ENCODE peak calls at places on chromosome 21, in nine cellular contexts. One of them, this sample, is unnamed.

GRCh38 chr21:15006594-15007230 is 58.1 kb downstream of the NRIP1 start:
- DNase-seq in left ventricle myocardium superior: no peak
- DNase-seq in astrocyte of the hippocampus: no peak
- DNase-seq in lung microvascular endothelial cell: no peak
- DNase-seq in pulmonary artery endothelial cell: no peak
- DNase-seq in heart right ventricle: no peak
- DNase-seq in NCI-H524: no peak
- DNase-seq in stimulated activated CD8-positive, alpha-beta memory T cell treated with anti-CD3 and anti-CD28 coated beads, Interleukin-12 subunit alpha, Interleukin-12 subunit beta, amount 100 ng/mL, for 1 hour: no peak
- DNase-seq in DMS53: no peak
- DNase-seq in this sample: no peak

GRCh38 chr21:28602581-28602980 is 390.1 kb downstream of the LTN1 start:
- DNase-seq in left ventricle myocardium superior: no peak
- DNase-seq in pulmonary artery endothelial cell: no peak
- DNase-seq in astrocyte of the hippocampus: no peak
- DNase-seq in stimulated activated CD8-positive, alpha-beta memory T cell treated with anti-CD3 and anti-CD28 coated beads, Interleukin-12 subunit alpha, Interleukin-12 subunit beta, amount 100 ng/mL, for 1 hour: no peak
- DNase-seq in NCI-H524: no peak
- DNase-seq in DMS53: no peak
- DNase-seq in lung microvascular endothelial cell: no peak
- DNase-seq in heart right ventricle: no peak
- DNase-seq in this sample: no peak

GRCh38 chr21:39071623-39072214 is 111.5 kb downstream of the PSMG1 start:
- DNase-seq in stimulated activated CD8-positive, alpha-beta memory T cell treated with anti-CD3 and anti-CD28 coated beads, Interleukin-12 subunit alpha, Interleukin-12 subunit beta, amount 100 ng/mL, for 1 hour: no peak
- DNase-seq in left ventricle myocardium superior: no peak
- DNase-seq in lung microvascular endothelial cell: no peak
- DNase-seq in NCI-H524: no peak
- DNase-seq in pulmonary artery endothelial cell: no peak
- DNase-seq in DMS53: no peak
- DNase-seq in heart right ventricle: no peak
- DNase-seq in astrocyte of the hippocampus: peak
- DNase-seq in this sample: no peak

GRCh38 chr21:29343517-29343916 is 44.8 kb downstream of the BACH1 start:
- DNase-seq in DMS53: no peak
- DNase-seq in NCI-H524: no peak
- DNase-seq in pulmonary artery endothelial cell: peak
- DNase-seq in stimulated activated CD8-positive, alpha-beta memory T cell treated with anti-CD3 and anti-CD28 coated beads, Interleukin-12 subunit alpha, Interleukin-12 subunit beta, amount 100 ng/mL, for 1 hour: no peak
- DNase-seq in lung microvascular endothelial cell: peak
- DNase-seq in astrocyte of the hippocampus: peak
- DNase-seq in heart right ventricle: no peak
- DNase-seq in left ventricle myocardium superior: no peak
- DNase-seq in this sample: no peak

GRCh38 chr21:45543710-45544448 is 1.6 kb upstream of the SLC19A1 start:
- DNase-seq in stimulated activated CD8-positive, alpha-beta memory T cell treated with anti-CD3 and anti-CD28 coated beads, Interleukin-12 subunit alpha, Interleukin-12 subunit beta, amount 100 ng/mL, for 1 hour: no peak
- DNase-seq in lung microvascular endothelial cell: no peak
- DNase-seq in astrocyte of the hippocampus: no peak
- DNase-seq in pulmonary artery endothelial cell: no peak
- DNase-seq in heart right ventricle: no peak
- DNase-seq in DMS53: no peak
- DNase-seq in NCI-H524: no peak
- DNase-seq in left ventricle myocardium superior: peak
- DNase-seq in this sample: no peak

GRCh38 chr21:45768011-45768740 is 124.7 kb downstream of the PCBP3 start:
- DNase-seq in astrocyte of the hippocampus: peak
- DNase-seq in lung microvascular endothelial cell: no peak
- DNase-seq in NCI-H524: no peak
- DNase-seq in left ventricle myocardium superior: no peak
- DNase-seq in DMS53: no peak
- DNase-seq in stimulated activated CD8-positive, alpha-beta memory T cell treated with anti-CD3 and anti-CD28 coated beads, Interleukin-12 subunit alpha, Interleukin-12 subunit beta, amount 100 ng/mL, for 1 hour: no peak
- DNase-seq in pulmonary artery endothelial cell: no peak
- DNase-seq in heart right ventricle: no peak
- DNase-seq in this sample: no peak

GRCh38 chr21:46033410-46034404 is 52.1 kb downstream of the COL6A1 start:
- DNase-seq in pulmonary artery endothelial cell: no peak
- DNase-seq in DMS53: peak
- DNase-seq in lung microvascular endothelial cell: no peak
- DNase-seq in heart right ventricle: peak
- DNase-seq in astrocyte of the hippocampus: no peak
- DNase-seq in stimulated activated CD8-positive, alpha-beta memory T cell treated with anti-CD3 and anti-CD28 coated beads, Interleukin-12 subunit alpha, Interleukin-12 subunit beta, amount 100 ng/mL, for 1 hour: no peak
- DNase-seq in NCI-H524: no peak
- DNase-seq in left ventricle myocardium superior: no peak
- DNase-seq in this sample: no peak

GRCh38 chr21:29638138-29638537 is 301.7 kb downstream of the GRIK1 start:
- DNase-seq in DMS53: no peak
- DNase-seq in stimulated activated CD8-positive, alpha-beta memory T cell treated with anti-CD3 and anti-CD28 coated beads, Interleukin-12 subunit alpha, Interleukin-12 subunit beta, amount 100 ng/mL, for 1 hour: no peak
- DNase-seq in astrocyte of the hippocampus: no peak
- DNase-seq in lung microvascular endothelial cell: no peak
- DNase-seq in pulmonary artery endothelial cell: no peak
- DNase-seq in left ventricle myocardium superior: no peak
- DNase-seq in heart right ventricle: no peak
- DNase-seq in NCI-H524: no peak
- DNase-seq in this sample: no peak

GRCh38 chr21:40208960-40209359 is 341.7 kb downstream of the PCP4 start:
- DNase-seq in astrocyte of the hippocampus: no peak
- DNase-seq in left ventricle myocardium superior: no peak
- DNase-seq in pulmonary artery endothelial cell: no peak
- DNase-seq in stimulated activated CD8-positive, alpha-beta memory T cell treated with anti-CD3 and anti-CD28 coated beads, Interleukin-12 subunit alpha, Interleukin-12 subunit beta, amount 100 ng/mL, for 1 hour: no peak
- DNase-seq in DMS53: no peak
- DNase-seq in lung microvascular endothelial cell: no peak
- DNase-seq in heart right ventricle: no peak
- DNase-seq in NCI-H524: no peak
- DNase-seq in this sample: no peak

GRCh38 chr21:17455451-17455850 is 57.4 kb upstream of the CXADR start:
- DNase-seq in left ventricle myocardium superior: no peak
- DNase-seq in astrocyte of the hippocampus: no peak
- DNase-seq in NCI-H524: no peak
- DNase-seq in heart right ventricle: no peak
- DNase-seq in pulmonary artery endothelial cell: no peak
- DNase-seq in lung microvascular endothelial cell: no peak
- DNase-seq in DMS53: peak
- DNase-seq in stimulated activated CD8-positive, alpha-beta memory T cell treated with anti-CD3 and anti-CD28 coated beads, Interleukin-12 subunit alpha, Interleukin-12 subunit beta, amount 100 ng/mL, for 1 hour: no peak
- DNase-seq in this sample: peak

GRCh38 chr21:34812510-34813265 is 143.9 kb downstream of the CLIC6 start:
- DNase-seq in DMS53: peak
- DNase-seq in heart right ventricle: no peak
- DNase-seq in astrocyte of the hippocampus: peak
- DNase-seq in pulmonary artery endothelial cell: no peak
- DNase-seq in lung microvascular endothelial cell: no peak
- DNase-seq in left ventricle myocardium superior: no peak
- DNase-seq in stimulated activated CD8-positive, alpha-beta memory T cell treated with anti-CD3 and anti-CD28 coated beads, Interleukin-12 subunit alpha, Interleukin-12 subunit beta, amount 100 ng/mL, for 1 hour: no peak
- DNase-seq in NCI-H524: no peak
- DNase-seq in this sample: no peak

GRCh38 chr21:33642896-33643657 is 776 bp downstream of the ITSN1 start:
- DNase-seq in astrocyte of the hippocampus: peak
- DNase-seq in stimulated activated CD8-positive, alpha-beta memory T cell treated with anti-CD3 and anti-CD28 coated beads, Interleukin-12 subunit alpha, Interleukin-12 subunit beta, amount 100 ng/mL, for 1 hour: no peak
- DNase-seq in heart right ventricle: peak
- DNase-seq in lung microvascular endothelial cell: no peak
- DNase-seq in DMS53: peak
- DNase-seq in left ventricle myocardium superior: peak
- DNase-seq in pulmonary artery endothelial cell: no peak
- DNase-seq in NCI-H524: no peak
- DNase-seq in this sample: peak

GRCh38 chr21:26844258-26845065 is 747 bp downstream of the ADAMTS1 start:
- DNase-seq in NCI-H524: peak
- DNase-seq in pulmonary artery endothelial cell: no peak
- DNase-seq in left ventricle myocardium superior: peak
- DNase-seq in stimulated activated CD8-positive, alpha-beta memory T cell treated with anti-CD3 and anti-CD28 coated beads, Interleukin-12 subunit alpha, Interleukin-12 subunit beta, amount 100 ng/mL, for 1 hour: no peak
- DNase-seq in astrocyte of the hippocampus: peak
- DNase-seq in DMS53: no peak
- DNase-seq in heart right ventricle: peak
- DNase-seq in lung microvascular endothelial cell: peak
- DNase-seq in this sample: no peak

GRCh38 chr21:31476551-31477120 is 132.6 kb upstream of the TIAM1 start:
- DNase-seq in heart right ventricle: no peak
- DNase-seq in DMS53: peak
- DNase-seq in lung microvascular endothelial cell: no peak
- DNase-seq in left ventricle myocardium superior: no peak
- DNase-seq in stimulated activated CD8-positive, alpha-beta memory T cell treated with anti-CD3 and anti-CD28 coated beads, Interleukin-12 subunit alpha, Interleukin-12 subunit beta, amount 100 ng/mL, for 1 hour: no peak
- DNase-seq in pulmonary artery endothelial cell: no peak
- DNase-seq in astrocyte of the hippocampus: peak
- DNase-seq in NCI-H524: no peak
- DNase-seq in this sample: no peak

GRCh38 chr21:36718951-36719501 is 20.1 kb downstream of the SIM2 start:
- DNase-seq in lung microvascular endothelial cell: no peak
- DNase-seq in left ventricle myocardium superior: no peak
- DNase-seq in NCI-H524: no peak
- DNase-seq in pulmonary artery endothelial cell: no peak
- DNase-seq in heart right ventricle: no peak
- DNase-seq in stimulated activated CD8-positive, alpha-beta memory T cell treated with anti-CD3 and anti-CD28 coated beads, Interleukin-12 subunit alpha, Interleukin-12 subunit beta, amount 100 ng/mL, for 1 hour: no peak
- DNase-seq in astrocyte of the hippocampus: no peak
- DNase-seq in DMS53: no peak
- DNase-seq in this sample: no peak

GRCh38 chr21:43925096-43925481 is 60.1 kb downstream of the AGPAT3 start:
- DNase-seq in left ventricle myocardium superior: peak
- DNase-seq in stimulated activated CD8-positive, alpha-beta memory T cell treated with anti-CD3 and anti-CD28 coated beads, Interleukin-12 subunit alpha, Interleukin-12 subunit beta, amount 100 ng/mL, for 1 hour: no peak
- DNase-seq in lung microvascular endothelial cell: no peak
- DNase-seq in astrocyte of the hippocampus: no peak
- DNase-seq in DMS53: no peak
- DNase-seq in pulmonary artery endothelial cell: no peak
- DNase-seq in NCI-H524: no peak
- DNase-seq in heart right ventricle: no peak
- DNase-seq in this sample: no peak

GRCh38 chr21:33751120-33751519 is 108.8 kb downstream of the ITSN1 start:
- DNase-seq in pulmonary artery endothelial cell: no peak
- DNase-seq in DMS53: no peak
- DNase-seq in stimulated activated CD8-positive, alpha-beta memory T cell treated with anti-CD3 and anti-CD28 coated beads, Interleukin-12 subunit alpha, Interleukin-12 subunit beta, amount 100 ng/mL, for 1 hour: no peak
- DNase-seq in left ventricle myocardium superior: no peak
- DNase-seq in astrocyte of the hippocampus: peak
- DNase-seq in heart right ventricle: no peak
- DNase-seq in NCI-H524: no peak
- DNase-seq in lung microvascular endothelial cell: no peak
- DNase-seq in this sample: no peak

GRCh38 chr21:43988506-43989230 is 23.4 kb upstream of the TRAPPC10 start:
- DNase-seq in DMS53: no peak
- DNase-seq in left ventricle myocardium superior: no peak
- DNase-seq in pulmonary artery endothelial cell: no peak
- DNase-seq in heart right ventricle: no peak
- DNase-seq in stimulated activated CD8-positive, alpha-beta memory T cell treated with anti-CD3 and anti-CD28 coated beads, Interleukin-12 subunit alpha, Interleukin-12 subunit beta, amount 100 ng/mL, for 1 hour: no peak
- DNase-seq in lung microvascular endothelial cell: no peak
- DNase-seq in astrocyte of the hippocampus: no peak
- DNase-seq in NCI-H524: no peak
- DNase-seq in this sample: no peak

GRCh38 chr21:17612023-17612564 is 607 bp downstream of the BTG3 start:
- DNase-seq in heart right ventricle: peak
- DNase-seq in pulmonary artery endothelial cell: no peak
- DNase-seq in astrocyte of the hippocampus: peak
- DNase-seq in left ventricle myocardium superior: peak
- DNase-seq in lung microvascular endothelial cell: peak
- DNase-seq in DMS53: peak
- DNase-seq in stimulated activated CD8-positive, alpha-beta memory T cell treated with anti-CD3 and anti-CD28 coated beads, Interleukin-12 subunit alpha, Interleukin-12 subunit beta, amount 100 ng/mL, for 1 hour: no peak
- DNase-seq in NCI-H524: no peak
- DNase-seq in this sample: peak

GRCh38 chr21:16419188-16419874 is 689.5 kb downstream of the USP25 start:
- DNase-seq in astrocyte of the hippocampus: peak
- DNase-seq in heart right ventricle: peak
- DNase-seq in NCI-H524: peak
- DNase-seq in DMS53: peak
- DNase-seq in stimulated activated CD8-positive, alpha-beta memory T cell treated with anti-CD3 and anti-CD28 coated beads, Interleukin-12 subunit alpha, Interleukin-12 subunit beta, amount 100 ng/mL, for 1 hour: no peak
- DNase-seq in pulmonary artery endothelial cell: peak
- DNase-seq in left ventricle myocardium superior: peak
- DNase-seq in lung microvascular endothelial cell: peak
- DNase-seq in this sample: peak

GRCh38 chr21:28827422-28827821 is 165.3 kb downstream of the LTN1 start:
- DNase-seq in astrocyte of the hippocampus: no peak
- DNase-seq in NCI-H524: no peak
- DNase-seq in DMS53: no peak
- DNase-seq in left ventricle myocardium superior: no peak
- DNase-seq in lung microvascular endothelial cell: no peak
- DNase-seq in heart right ventricle: no peak
- DNase-seq in pulmonary artery endothelial cell: no peak
- DNase-seq in stimulated activated CD8-positive, alpha-beta memory T cell treated with anti-CD3 and anti-CD28 coated beads, Interleukin-12 subunit alpha, Interleukin-12 subunit beta, amount 100 ng/mL, for 1 hour: no peak
- DNase-seq in this sample: no peak

GRCh38 chr21:15014220-15014619 is 50.6 kb downstream of the NRIP1 start:
- DNase-seq in NCI-H524: no peak
- DNase-seq in pulmonary artery endothelial cell: no peak
- DNase-seq in stimulated activated CD8-positive, alpha-beta memory T cell treated with anti-CD3 and anti-CD28 coated beads, Interleukin-12 subunit alpha, Interleukin-12 subunit beta, amount 100 ng/mL, for 1 hour: no peak
- DNase-seq in astrocyte of the hippocampus: no peak
- DNase-seq in DMS53: no peak
- DNase-seq in left ventricle myocardium superior: no peak
- DNase-seq in lung microvascular endothelial cell: no peak
- DNase-seq in heart right ventricle: no peak
- DNase-seq in this sample: peak

GRCh38 chr21:35274923-35275322 is 225.8 kb upstream of the RUNX1 start:
- DNase-seq in pulmonary artery endothelial cell: no peak
- DNase-seq in astrocyte of the hippocampus: no peak
- DNase-seq in lung microvascular endothelial cell: no peak
- DNase-seq in NCI-H524: no peak
- DNase-seq in left ventricle myocardium superior: no peak
- DNase-seq in heart right ventricle: no peak
- DNase-seq in DMS53: no peak
- DNase-seq in stimulated activated CD8-positive, alpha-beta memory T cell treated with anti-CD3 and anti-CD28 coated beads, Interleukin-12 subunit alpha, Interleukin-12 subunit beta, amount 100 ng/mL, for 1 hour: no peak
- DNase-seq in this sample: no peak

GRCh38 chr21:44571296-44571695 is 2.2 kb upstream of the KRTAP10-4 start:
- DNase-seq in astrocyte of the hippocampus: no peak
- DNase-seq in DMS53: peak
- DNase-seq in stimulated activated CD8-positive, alpha-beta memory T cell treated with anti-CD3 and anti-CD28 coated beads, Interleukin-12 subunit alpha, Interleukin-12 subunit beta, amount 100 ng/mL, for 1 hour: no peak
- DNase-seq in pulmonary artery endothelial cell: no peak
- DNase-seq in NCI-H524: no peak
- DNase-seq in heart right ventricle: no peak
- DNase-seq in lung microvascular endothelial cell: no peak
- DNase-seq in left ventricle myocardium superior: no peak
- DNase-seq in this sample: no peak

GRCh38 chr21:34625194-34625593 is 10.3 kb upstream of the RCAN1 start:
- DNase-seq in stimulated activated CD8-positive, alpha-beta memory T cell treated with anti-CD3 and anti-CD28 coated beads, Interleukin-12 subunit alpha, Interleukin-12 subunit beta, amount 100 ng/mL, for 1 hour: no peak
- DNase-seq in left ventricle myocardium superior: peak
- DNase-seq in lung microvascular endothelial cell: no peak
- DNase-seq in pulmonary artery endothelial cell: no peak
- DNase-seq in astrocyte of the hippocampus: no peak
- DNase-seq in DMS53: no peak
- DNase-seq in heart right ventricle: peak
- DNase-seq in NCI-H524: no peak
- DNase-seq in this sample: no peak

GRCh38 chr21:35594905-35595304 is 465.4 kb downstream of the SETD4 start:
- DNase-seq in stimulated activated CD8-positive, alpha-beta memory T cell treated with anti-CD3 and anti-CD28 coated beads, Interleukin-12 subunit alpha, Interleukin-12 subunit beta, amount 100 ng/mL, for 1 hour: no peak
- DNase-seq in pulmonary artery endothelial cell: no peak
- DNase-seq in astrocyte of the hippocampus: no peak
- DNase-seq in lung microvascular endothelial cell: no peak
- DNase-seq in DMS53: no peak
- DNase-seq in left ventricle myocardium superior: no peak
- DNase-seq in heart right ventricle: no peak
- DNase-seq in NCI-H524: no peak
- DNase-seq in this sample: no peak

GRCh38 chr21:31781737-31782136 is 49.8 kb upstream of the SCAF4 start:
- DNase-seq in heart right ventricle: no peak
- DNase-seq in pulmonary artery endothelial cell: no peak
- DNase-seq in DMS53: peak
- DNase-seq in NCI-H524: peak
- DNase-seq in astrocyte of the hippocampus: peak
- DNase-seq in left ventricle myocardium superior: peak
- DNase-seq in stimulated activated CD8-positive, alpha-beta memory T cell treated with anti-CD3 and anti-CD28 coated beads, Interleukin-12 subunit alpha, Interleukin-12 subunit beta, amount 100 ng/mL, for 1 hour: no peak
- DNase-seq in lung microvascular endothelial cell: peak
- DNase-seq in this sample: peak

GRCh38 chr21:36661511-36662309 is 37.2 kb upstream of the SIM2 start:
- DNase-seq in stimulated activated CD8-positive, alpha-beta memory T cell treated with anti-CD3 and anti-CD28 coated beads, Interleukin-12 subunit alpha, Interleukin-12 subunit beta, amount 100 ng/mL, for 1 hour: no peak
- DNase-seq in DMS53: peak
- DNase-seq in NCI-H524: peak
- DNase-seq in lung microvascular endothelial cell: peak
- DNase-seq in astrocyte of the hippocampus: peak
- DNase-seq in heart right ventricle: no peak
- DNase-seq in pulmonary artery endothelial cell: no peak
- DNase-seq in left ventricle myocardium superior: peak
- DNase-seq in this sample: peak

This sample was measured in NCI-H82.